ENCODE peak calls at places on chromosomes 3 and 15, in four cellular contexts. C is GM12878, A is HepG2, R is K562. U is an unnamed sample.

GRCh38 chr3:51974277-51974962 is 444 bp upstream of the ABHD14A start:
- DNase-seq in R (no peak), A (no peak), C (no peak), U (no peak)

GRCh38 chr3:149879872-149880271 is 66.9 kb downstream of the RNF13 start:
- DNase-seq in A (peak), C (no peak), R (peak), U (peak)

GRCh38 chr15:60590935-60591490 is 112.1 kb upstream of the ICE2 start:
- DNase-seq in A (peak), R (no peak), C (no peak), U (peak)

GRCh38 chr3:187017511-187018230 is 87.3 kb downstream of the ST6GAL1 start:
- DNase-seq in C (no peak), R (no peak), A (no peak), U (no peak)

GRCh38 chr3:184918741-184919140 is 106.8 kb downstream of the VPS8 start:
- DNase-seq in C (no peak), R (no peak), A (no peak), U (no peak)

GRCh38 chr3:153681057-153681456 is 440.1 kb upstream of the ARHGEF26 start:
- DNase-seq in R (no peak), C (no peak), A (no peak), U (no peak)

GRCh38 chr15:66039117-66039860 is 170.0 kb downstream of the RAB11A start:
- DNase-seq in A (no peak), C (no peak), R (no peak), U (no peak)

GRCh38 chr3:111861396-111861795 is 2.3 kb downstream of the PHLDB2 start:
- DNase-seq in C (no peak), A (no peak), R (no peak), U (no peak)

GRCh38 chr15:70094690-70095311 is 2.9 kb downstream of the TLE3 start:
- DNase-seq in C (no peak), A (peak), R (no peak), U (no peak)

GRCh38 chr15:33029247-33029646 is 165.3 kb downstream of the FMN1 start:
- DNase-seq in C (no peak), A (no peak), R (no peak), U (no peak)

GRCh38 chr15:70142322-70143191 is 44.8 kb upstream of the TLE3 start:
- DNase-seq in A (no peak), R (no peak), C (no peak), U (no peak)

GRCh38 chr3:172454180-172454579 is 5.9 kb upstream of the GHSR start:
- DNase-seq in A (no peak), C (no peak), R (no peak), U (no peak)

GRCh38 chr15:99343836-99344551 is 92.7 kb downstream of the LRRC28 start:
- DNase-seq in R (no peak), C (no peak), A (no peak), U (peak)

DNA sequence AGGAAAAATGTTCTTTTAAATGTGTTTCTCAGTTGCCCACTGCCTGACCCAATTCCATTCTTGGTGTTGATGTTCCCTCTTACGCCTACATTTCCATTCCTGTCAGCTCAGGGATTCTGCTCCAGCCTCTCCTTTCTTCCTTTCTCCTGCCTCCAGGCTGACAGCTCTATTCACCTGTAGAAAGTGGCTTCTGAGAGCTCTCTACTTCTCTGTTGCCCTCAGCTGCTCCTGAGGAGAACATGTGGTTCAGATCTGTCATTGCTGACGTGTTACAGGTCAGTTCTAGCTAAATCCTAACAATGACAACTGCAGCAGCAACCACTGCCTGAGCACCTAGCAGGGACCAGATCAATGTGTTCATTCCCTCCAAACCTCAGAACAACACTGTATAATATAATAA is 144.9 kb upstream of the PLAAT1 start:
- DNase-seq in C (no peak), A (no peak), R (no peak), U (no peak)
- TF ChIP-seq TARDBP in C (no peak), A (no peak), R (no peak), U (no peak)

GRCh38 chr15:67732994-67733393 is 92.3 kb upstream of the SKOR1 start:
- DNase-seq in C (no peak), A (no peak), R (no peak), U (no peak)
- TF ChIP-seq TARDBP in C (no peak), A (no peak), R (no peak), U (no peak)

GRCh38 chr3:100231668-100232067 is 29.1 kb upstream of the TBC1D23 start:
- DNase-seq in R (no peak), A (no peak), C (no peak), U (no peak)

GRCh38 chr3:100225193-100225592 is 35.6 kb upstream of the TBC1D23 start:
- DNase-seq in C (no peak), R (no peak), A (no peak), U (no peak)

GRCh38 chr3:100225883-100226282 is 34.9 kb upstream of the TBC1D23 start:
- DNase-seq in A (peak), C (no peak), R (no peak), U (no peak)

GRCh38 chr3:100230715-100231114 is 30.1 kb upstream of the TBC1D23 start:
- DNase-seq in C (no peak), R (no peak), A (no peak), U (no peak)

DNA sequence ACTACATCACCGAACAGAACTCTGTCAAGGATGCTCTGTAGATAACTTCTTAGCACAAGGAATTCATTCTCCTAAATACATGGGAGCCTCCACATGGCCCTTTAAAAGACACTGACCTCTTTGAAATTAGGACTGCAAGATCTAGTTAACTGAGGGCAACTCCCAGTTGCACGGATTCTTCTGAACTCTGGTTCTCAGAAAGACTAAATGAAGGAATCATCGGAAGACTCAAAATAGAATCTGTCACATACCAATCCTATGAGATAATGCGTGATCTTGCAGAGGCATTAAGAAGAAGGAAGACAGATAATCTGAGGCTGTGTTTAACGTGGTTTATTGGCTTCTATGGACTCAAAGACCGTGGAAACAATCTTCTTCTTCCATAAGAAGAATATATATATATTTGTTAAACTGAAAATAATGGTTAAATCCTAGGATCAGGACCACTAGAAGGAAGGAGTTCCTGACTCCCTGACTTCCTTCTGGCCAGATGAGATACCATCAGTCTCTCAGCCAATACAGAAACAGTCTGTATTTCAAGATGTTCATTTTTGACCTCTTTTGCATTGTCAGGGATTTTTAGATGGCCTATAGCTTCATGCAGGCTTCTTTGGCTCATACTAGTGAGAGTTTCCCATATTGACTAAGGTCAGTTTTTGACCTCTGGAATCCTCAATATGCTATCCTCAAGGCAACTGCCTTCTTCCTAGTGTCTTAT is 33.9 kb upstream of the TBC1D23 start:
- DNase-seq in A (no peak), R (no peak), C (no peak), U (no peak)
- TF ChIP-seq TARDBP in A (no peak), R (no peak), C (no peak), U (no peak)

DNA sequence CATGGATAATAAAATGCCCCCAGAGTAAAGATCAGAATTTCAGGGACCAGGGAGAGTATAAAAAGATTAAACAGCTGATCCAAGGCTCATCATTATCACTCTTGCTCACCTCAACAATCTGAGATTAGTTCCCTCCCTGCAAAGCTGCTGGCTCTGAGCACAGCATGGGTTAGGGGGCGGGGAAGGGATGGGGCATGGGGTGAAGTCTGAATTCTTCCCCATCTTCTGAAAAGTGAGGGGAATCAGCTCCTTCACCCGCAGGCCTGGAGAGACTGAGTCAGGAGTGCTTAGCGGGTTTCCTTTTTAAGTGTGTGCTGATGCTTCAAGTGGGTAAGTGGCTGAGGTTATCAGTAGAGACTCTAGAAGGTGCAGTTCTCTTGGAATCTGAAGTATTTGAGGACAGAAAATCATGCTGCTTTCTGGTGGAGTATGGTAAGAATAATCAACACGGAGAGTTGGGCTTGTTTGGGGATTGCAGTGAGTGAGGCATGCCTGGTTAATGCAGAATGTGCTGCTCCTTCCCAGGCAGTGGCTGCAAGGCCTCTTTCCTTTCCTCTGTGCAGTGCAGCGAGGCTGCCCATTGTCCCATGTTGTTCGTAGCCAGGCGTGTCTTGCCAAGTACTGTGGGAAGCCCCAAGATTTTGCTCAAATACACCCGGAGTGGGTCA is 59.2 kb upstream of the TRAK1 start:
- DNase-seq in R (no peak), C (no peak), A (no peak), U (no peak)
- TF ChIP-seq TARDBP in R (no peak), C (no peak), A (no peak), U (no peak)

GRCh38 chr15:48681274-48681840 is 35.8 kb upstream of the FBN1 start:
- DNase-seq in C (no peak), R (no peak), A (no peak), U (no peak)

GRCh38 chr15:48680841-48681240 is 35.3 kb upstream of the FBN1 start:
- DNase-seq in C (no peak), A (no peak), R (no peak), U (no peak)

GRCh38 chr15:48683991-48684765 is 38.7 kb upstream of the FBN1 start:
- DNase-seq in R (no peak), A (peak), C (no peak), U (no peak)

GRCh38 chr15:48679952-48680351 is 34.4 kb upstream of the FBN1 start:
- DNase-seq in C (no peak), R (no peak), A (no peak), U (no peak)

GRCh38 chr15:48682949-48683651 is 37.6 kb upstream of the FBN1 start:
- DNase-seq in A (peak), R (no peak), C (no peak), U (no peak)
- TF ChIP-seq TARDBP in A (no peak), R (no peak), C (no peak), U (no peak)